ENCODE peak calls at places on chromosomes 3 and 15, in ten cellular contexts. One of them, this sample, is unnamed.

GRCh38 chr3:69698728-69699127 is 40.5 kb upstream of the MITF start:
- DNase-seq in cardiac fibroblast: no peak
- DNase-seq in BJ: no peak
- DNase-seq in fibroblast of the aortic adventitia: no peak
- DNase-seq in endothelial cell: no peak
- DNase-seq in progenitor cell of endocrine pancreas: no peak
- DNase-seq in CD8-positive, alpha-beta T cell: no peak
- DNase-seq in AG09319: no peak
- DNase-seq in brain microvascular endothelial cell: no peak
- DNase-seq in tibial artery: no peak
- DNase-seq in this sample: no peak

GRCh38 chr3:127136024-127136600 is 56.8 kb upstream of the PRR23E start:
- DNase-seq in cardiac fibroblast: no peak
- DNase-seq in BJ: no peak
- DNase-seq in fibroblast of the aortic adventitia: no peak
- DNase-seq in endothelial cell: no peak
- DNase-seq in progenitor cell of endocrine pancreas: no peak
- DNase-seq in CD8-positive, alpha-beta T cell: no peak
- DNase-seq in AG09319: no peak
- DNase-seq in brain microvascular endothelial cell: no peak
- DNase-seq in tibial artery: peak; percentile 60
- DNase-seq in this sample: no peak

GRCh38 chr15:81176291-81176893 is 20.3 kb upstream of the IL16 start:
- DNase-seq in cardiac fibroblast: peak; percentile 43
- DNase-seq in BJ: no peak
- DNase-seq in fibroblast of the aortic adventitia: peak; percentile 68
- DNase-seq in endothelial cell: no peak
- DNase-seq in progenitor cell of endocrine pancreas: no peak
- DNase-seq in CD8-positive, alpha-beta T cell: no peak
- DNase-seq in AG09319: no peak
- DNase-seq in brain microvascular endothelial cell: no peak
- DNase-seq in tibial artery: peak; percentile 82
- DNase-seq in this sample: no peak

GRCh38 chr3:177463863-177464262 is 266.6 kb upstream of the TBL1XR1 start:
- DNase-seq in cardiac fibroblast: peak; percentile 66
- DNase-seq in BJ: no peak
- DNase-seq in fibroblast of the aortic adventitia: peak; percentile 74
- DNase-seq in endothelial cell: no peak
- DNase-seq in progenitor cell of endocrine pancreas: no peak
- DNase-seq in CD8-positive, alpha-beta T cell: no peak
- DNase-seq in AG09319: no peak
- DNase-seq in brain microvascular endothelial cell: peak; percentile 74
- DNase-seq in tibial artery: no peak
- DNase-seq in this sample: no peak

GRCh38 chr3:112829031-112829430 is 17.6 kb downstream of the CD200R1L start:
- DNase-seq in cardiac fibroblast: no peak
- DNase-seq in BJ: no peak
- DNase-seq in fibroblast of the aortic adventitia: no peak
- DNase-seq in endothelial cell: no peak
- DNase-seq in progenitor cell of endocrine pancreas: no peak
- DNase-seq in CD8-positive, alpha-beta T cell: no peak
- DNase-seq in AG09319: no peak
- DNase-seq in brain microvascular endothelial cell: no peak
- DNase-seq in tibial artery: no peak
- DNase-seq in this sample: no peak

GRCh38 chr3:194224937-194225422 is 89.0 kb downstream of the HES1 start:
- DNase-seq in cardiac fibroblast: no peak
- DNase-seq in BJ: no peak
- DNase-seq in fibroblast of the aortic adventitia: no peak
- DNase-seq in endothelial cell: no peak
- DNase-seq in progenitor cell of endocrine pancreas: no peak
- DNase-seq in CD8-positive, alpha-beta T cell: no peak
- DNase-seq in AG09319: no peak
- DNase-seq in brain microvascular endothelial cell: no peak
- DNase-seq in tibial artery: no peak
- DNase-seq in this sample: no peak

GRCh38 chr15:83784975-83785374 is 131.1 kb downstream of the ADAMTSL3 start:
- DNase-seq in cardiac fibroblast: no peak
- DNase-seq in BJ: no peak
- DNase-seq in fibroblast of the aortic adventitia: peak; percentile 41
- DNase-seq in endothelial cell: no peak
- DNase-seq in progenitor cell of endocrine pancreas: no peak
- DNase-seq in CD8-positive, alpha-beta T cell: no peak
- DNase-seq in AG09319: no peak
- DNase-seq in brain microvascular endothelial cell: no peak
- DNase-seq in tibial artery: no peak
- DNase-seq in this sample: no peak

GRCh38 chr3:69113536-69113935 is 8.9 kb downstream of the LMOD3 start:
- DNase-seq in cardiac fibroblast: peak; percentile 28
- DNase-seq in BJ: no peak
- DNase-seq in fibroblast of the aortic adventitia: peak; percentile 63
- DNase-seq in endothelial cell: no peak
- DNase-seq in progenitor cell of endocrine pancreas: no peak
- DNase-seq in CD8-positive, alpha-beta T cell: no peak
- DNase-seq in AG09319: peak; percentile 18
- DNase-seq in brain microvascular endothelial cell: no peak
- DNase-seq in tibial artery: no peak
- DNase-seq in this sample: no peak

DNA sequence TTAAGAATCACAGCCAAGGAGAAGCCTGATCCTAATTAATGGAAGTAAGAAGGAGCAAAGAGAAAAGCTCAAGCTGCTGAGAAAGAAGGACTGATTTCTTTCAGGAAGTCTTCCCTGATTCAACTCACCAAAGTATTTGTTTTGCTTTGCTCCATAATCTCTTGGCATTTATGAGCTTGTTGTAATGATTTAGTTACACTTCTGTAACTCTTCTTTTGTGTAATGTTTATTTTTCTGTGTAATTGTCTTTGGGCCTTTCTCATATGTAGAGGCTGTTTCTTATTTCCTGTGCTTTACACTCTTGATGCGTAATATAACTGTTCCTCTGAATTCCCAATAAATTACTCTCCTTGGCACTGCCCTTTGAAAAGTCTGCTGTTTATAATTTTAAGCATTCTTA is 80.0 kb downstream of the COL6A5 start:
- DNase-seq in cardiac fibroblast: no peak
- DNase-seq in BJ: peak; percentile 1
- DNase-seq in fibroblast of the aortic adventitia: no peak
- DNase-seq in endothelial cell: no peak
- DNase-seq in progenitor cell of endocrine pancreas: no peak
- DNase-seq in CD8-positive, alpha-beta T cell: no peak
- DNase-seq in AG09319: no peak
- DNase-seq in brain microvascular endothelial cell: no peak
- DNase-seq in tibial artery: no peak
- DNase-seq in this sample: no peak
- TF ChIP-seq CTCF in cardiac fibroblast: no peak
- TF ChIP-seq CTCF in BJ: no peak
- TF ChIP-seq CTCF in fibroblast of the aortic adventitia: no peak
- TF ChIP-seq CTCF in endothelial cell: no peak
- TF ChIP-seq CTCF in progenitor cell of endocrine pancreas: no peak
- TF ChIP-seq CTCF in CD8-positive, alpha-beta T cell: no peak
- TF ChIP-seq CTCF in AG09319: no peak
- TF ChIP-seq CTCF in brain microvascular endothelial cell: no peak
- TF ChIP-seq CTCF in tibial artery: no peak
- TF ChIP-seq CTCF in this sample: no peak

DNA sequence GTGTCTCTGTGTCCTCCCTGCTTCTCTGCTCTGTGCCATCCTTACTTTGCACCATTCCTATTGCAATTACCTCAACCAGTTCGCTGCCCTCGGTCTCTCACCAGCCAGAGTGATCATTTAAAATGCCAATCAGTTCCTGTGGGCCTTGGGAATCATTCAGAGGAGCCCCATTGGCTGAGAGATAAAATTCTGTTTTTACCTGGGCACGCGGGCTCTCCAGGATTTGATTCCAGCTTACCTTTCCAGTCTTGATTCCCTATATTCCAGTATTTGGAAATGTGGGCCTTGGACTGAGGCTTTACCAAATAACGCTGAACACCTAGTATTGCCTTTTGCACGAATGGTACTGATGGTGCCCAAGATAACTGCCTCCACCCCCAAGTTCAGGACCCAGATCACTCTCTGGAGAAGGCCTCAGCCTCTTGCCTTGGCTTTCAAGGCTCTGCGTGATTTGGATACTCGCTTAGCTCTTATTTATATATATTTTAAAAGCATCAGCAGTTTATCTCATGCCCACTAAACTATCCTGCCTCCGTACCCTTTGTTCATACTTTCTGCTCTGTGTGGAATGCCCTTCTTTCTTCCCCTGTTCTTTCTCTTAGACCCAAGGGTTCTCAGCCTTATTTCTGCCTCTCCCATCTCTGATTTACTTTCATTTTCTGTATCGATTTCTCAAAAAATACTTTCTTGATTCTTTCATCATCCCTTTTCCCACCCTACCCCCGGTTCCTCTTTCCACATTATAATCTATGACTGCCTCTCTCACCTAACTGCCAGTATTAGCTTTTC is 905 bp downstream of the PSMA4 start:
- DNase-seq in cardiac fibroblast: peak; percentile 4
- DNase-seq in BJ: no peak
- DNase-seq in fibroblast of the aortic adventitia: peak; percentile 41
- DNase-seq in endothelial cell: no peak
- DNase-seq in progenitor cell of endocrine pancreas: no peak
- DNase-seq in CD8-positive, alpha-beta T cell: no peak
- DNase-seq in AG09319: no peak
- DNase-seq in brain microvascular endothelial cell: no peak
- DNase-seq in tibial artery: no peak
- DNase-seq in this sample: no peak
- TF ChIP-seq CTCF in cardiac fibroblast: no peak
- TF ChIP-seq CTCF in BJ: no peak
- TF ChIP-seq CTCF in fibroblast of the aortic adventitia: no peak
- TF ChIP-seq CTCF in endothelial cell: no peak
- TF ChIP-seq CTCF in progenitor cell of endocrine pancreas: no peak
- TF ChIP-seq CTCF in CD8-positive, alpha-beta T cell: no peak
- TF ChIP-seq CTCF in AG09319: no peak
- TF ChIP-seq CTCF in brain microvascular endothelial cell: no peak
- TF ChIP-seq CTCF in tibial artery: no peak
- TF ChIP-seq CTCF in this sample: no peak

GRCh38 chr3:181725033-181725775 is 13.5 kb downstream of the SOX2 start:
- DNase-seq in cardiac fibroblast: no peak
- DNase-seq in BJ: no peak
- DNase-seq in fibroblast of the aortic adventitia: no peak
- DNase-seq in endothelial cell: no peak
- DNase-seq in progenitor cell of endocrine pancreas: no peak
- DNase-seq in CD8-positive, alpha-beta T cell: no peak
- DNase-seq in AG09319: no peak
- DNase-seq in brain microvascular endothelial cell: no peak
- DNase-seq in tibial artery: no peak
- DNase-seq in this sample: no peak

GRCh38 chr3:181725830-181726229 is 14.1 kb downstream of the SOX2 start:
- DNase-seq in cardiac fibroblast: no peak
- DNase-seq in BJ: no peak
- DNase-seq in fibroblast of the aortic adventitia: no peak
- DNase-seq in endothelial cell: no peak
- DNase-seq in progenitor cell of endocrine pancreas: no peak
- DNase-seq in CD8-positive, alpha-beta T cell: no peak
- DNase-seq in AG09319: no peak
- DNase-seq in brain microvascular endothelial cell: no peak
- DNase-seq in tibial artery: no peak
- DNase-seq in this sample: no peak

GRCh38 chr3:181727122-181728036 is 15.7 kb downstream of the SOX2 start:
- DNase-seq in cardiac fibroblast: no peak
- DNase-seq in BJ: no peak
- DNase-seq in fibroblast of the aortic adventitia: no peak
- DNase-seq in endothelial cell: peak; percentile 29
- DNase-seq in progenitor cell of endocrine pancreas: no peak
- DNase-seq in CD8-positive, alpha-beta T cell: no peak
- DNase-seq in AG09319: no peak
- DNase-seq in brain microvascular endothelial cell: no peak
- DNase-seq in tibial artery: no peak
- DNase-seq in this sample: no peak

GRCh38 chr3:181728470-181728869 is 16.7 kb downstream of the SOX2 start:
- DNase-seq in cardiac fibroblast: no peak
- DNase-seq in BJ: no peak
- DNase-seq in fibroblast of the aortic adventitia: no peak
- DNase-seq in endothelial cell: no peak
- DNase-seq in progenitor cell of endocrine pancreas: no peak
- DNase-seq in CD8-positive, alpha-beta T cell: no peak
- DNase-seq in AG09319: no peak
- DNase-seq in brain microvascular endothelial cell: no peak
- DNase-seq in tibial artery: no peak
- DNase-seq in this sample: no peak

DNA sequence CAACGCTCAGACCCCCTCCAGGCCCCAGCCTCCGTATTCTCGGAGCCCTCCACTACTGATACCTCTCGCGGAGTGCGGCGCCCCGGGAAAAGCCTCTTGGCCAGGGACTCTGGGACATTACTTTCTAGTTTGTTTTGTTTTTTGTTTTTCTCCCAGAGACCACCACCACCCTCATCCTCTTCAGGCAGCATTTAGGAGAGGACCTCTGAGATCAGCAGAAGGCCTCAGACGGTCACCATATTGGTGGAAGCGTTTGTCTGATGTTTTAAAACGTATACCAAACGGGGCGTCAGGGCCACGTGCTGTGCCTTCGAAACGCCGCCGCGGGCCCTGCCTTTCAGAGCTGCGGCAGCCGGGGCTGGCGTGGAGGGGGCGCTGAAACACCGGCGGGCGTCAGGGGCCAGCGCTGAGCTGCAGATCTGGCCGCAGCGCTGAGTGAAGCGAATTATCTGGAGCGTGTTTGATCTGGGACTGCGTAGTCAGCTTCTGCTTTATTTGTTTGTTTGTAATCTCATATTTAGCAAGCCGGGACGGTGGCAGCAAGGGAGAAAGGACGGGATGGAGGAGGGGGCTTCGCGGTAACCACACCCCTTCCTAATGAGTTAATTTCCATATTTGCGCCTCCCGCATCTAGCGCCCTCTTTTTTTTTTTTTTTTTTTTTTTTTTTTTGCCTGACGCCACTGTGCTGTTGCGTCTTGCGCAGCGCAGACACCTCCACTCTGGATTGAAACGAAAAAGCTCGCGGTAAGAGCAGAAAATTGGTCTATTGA is 14.8 kb downstream of the SOX2 start:
- DNase-seq in cardiac fibroblast: no peak
- DNase-seq in BJ: no peak
- DNase-seq in fibroblast of the aortic adventitia: no peak
- DNase-seq in endothelial cell: peak; percentile 69
- DNase-seq in progenitor cell of endocrine pancreas: no peak
- DNase-seq in CD8-positive, alpha-beta T cell: no peak
- DNase-seq in AG09319: no peak
- DNase-seq in brain microvascular endothelial cell: no peak
- DNase-seq in tibial artery: no peak
- DNase-seq in this sample: no peak
- TF ChIP-seq CTCF in cardiac fibroblast: no peak
- TF ChIP-seq CTCF in BJ: no peak
- TF ChIP-seq CTCF in fibroblast of the aortic adventitia: no peak
- TF ChIP-seq CTCF in endothelial cell: no peak
- TF ChIP-seq CTCF in progenitor cell of endocrine pancreas: peak; percentile 48
- TF ChIP-seq CTCF in CD8-positive, alpha-beta T cell: no peak
- TF ChIP-seq CTCF in AG09319: no peak
- TF ChIP-seq CTCF in brain microvascular endothelial cell: no peak
- TF ChIP-seq CTCF in tibial artery: no peak
- TF ChIP-seq CTCF in this sample: no peak

GRCh38 chr3:172110127-172110779 is 70.9 kb downstream of the FNDC3B start:
- DNase-seq in cardiac fibroblast: no peak
- DNase-seq in BJ: no peak
- DNase-seq in fibroblast of the aortic adventitia: no peak
- DNase-seq in endothelial cell: no peak
- DNase-seq in progenitor cell of endocrine pancreas: no peak
- DNase-seq in CD8-positive, alpha-beta T cell: no peak
- DNase-seq in AG09319: no peak
- DNase-seq in brain microvascular endothelial cell: no peak
- DNase-seq in tibial artery: no peak
- DNase-seq in this sample: no peak

GRCh38 chr3:172104471-172105072 is 65.2 kb downstream of the FNDC3B start:
- DNase-seq in cardiac fibroblast: peak; percentile 51
- DNase-seq in BJ: no peak
- DNase-seq in fibroblast of the aortic adventitia: peak; percentile 37
- DNase-seq in endothelial cell: no peak
- DNase-seq in progenitor cell of endocrine pancreas: no peak
- DNase-seq in CD8-positive, alpha-beta T cell: no peak
- DNase-seq in AG09319: no peak
- DNase-seq in brain microvascular endothelial cell: peak; percentile 31
- DNase-seq in tibial artery: no peak
- DNase-seq in this sample: no peak

GRCh38 chr3:172106989-172107388 is 67.6 kb downstream of the FNDC3B start:
- DNase-seq in cardiac fibroblast: no peak
- DNase-seq in BJ: no peak
- DNase-seq in fibroblast of the aortic adventitia: no peak
- DNase-seq in endothelial cell: no peak
- DNase-seq in progenitor cell of endocrine pancreas: no peak
- DNase-seq in CD8-positive, alpha-beta T cell: peak; percentile 54
- DNase-seq in AG09319: no peak
- DNase-seq in brain microvascular endothelial cell: no peak
- DNase-seq in tibial artery: no peak
- DNase-seq in this sample: no peak

GRCh38 chr3:172106037-172106559 is 66.7 kb downstream of the FNDC3B start:
- DNase-seq in cardiac fibroblast: no peak
- DNase-seq in BJ: no peak
- DNase-seq in fibroblast of the aortic adventitia: no peak
- DNase-seq in endothelial cell: no peak
- DNase-seq in progenitor cell of endocrine pancreas: no peak
- DNase-seq in CD8-positive, alpha-beta T cell: no peak
- DNase-seq in AG09319: no peak
- DNase-seq in brain microvascular endothelial cell: no peak
- DNase-seq in tibial artery: no peak
- DNase-seq in this sample: no peak

GRCh38 chr3:172107403-172107802 is 68.0 kb downstream of the FNDC3B start:
- DNase-seq in cardiac fibroblast: no peak
- DNase-seq in BJ: no peak
- DNase-seq in fibroblast of the aortic adventitia: no peak
- DNase-seq in endothelial cell: no peak
- DNase-seq in progenitor cell of endocrine pancreas: no peak
- DNase-seq in CD8-positive, alpha-beta T cell: peak; percentile 30
- DNase-seq in AG09319: no peak
- DNase-seq in brain microvascular endothelial cell: no peak
- DNase-seq in tibial artery: no peak
- DNase-seq in this sample: no peak
- TF ChIP-seq CTCF in cardiac fibroblast: no peak
- TF ChIP-seq CTCF in BJ: no peak
- TF ChIP-seq CTCF in fibroblast of the aortic adventitia: no peak
- TF ChIP-seq CTCF in endothelial cell: no peak
- TF ChIP-seq CTCF in progenitor cell of endocrine pancreas: no peak
- TF ChIP-seq CTCF in CD8-positive, alpha-beta T cell: no peak
- TF ChIP-seq CTCF in AG09319: no peak
- TF ChIP-seq CTCF in brain microvascular endothelial cell: no peak
- TF ChIP-seq CTCF in tibial artery: no peak
- TF ChIP-seq CTCF in this sample: no peak

This sample was measured in HFF-Myc.